ENCODE peak calls at places on chromosomes 5 and 9, in six cellular contexts. X, F, S, U, K and Y are unnamed samples. For H3K9me3, the result is how much of the 10 kb centered on the place peaks cover.

GRCh38 chr9:129221233-129221632 is 43.2 kb upstream of the IER5L start:
- DNase-seq in X (no peak), F (no peak), S (no peak), U (no peak), K (no peak), Y (no peak)

GRCh38 chr5:80082731-80083114 is 47.6 kb downstream of the THBS4 start:
- DNase-seq in X (peak), F (peak), S (peak), U (peak), K (peak), Y (peak)

GRCh38 chr5:59577485-59577884 is 316.0 kb downstream of the PDE4D start:
- DNase-seq in X (no peak), F (no peak), S (no peak), U (no peak), K (no peak), Y (no peak)

GRCh38 chr5:171149772-171150171 is 159.3 kb upstream of the TLX3 start:
- DNase-seq in X (no peak), F (no peak), S (no peak), U (no peak), K (no peak), Y (no peak)

GRCh38 chr9:81804306-81804705 is 115.0 kb upstream of the TLE1 start:
- DNase-seq in X (no peak), F (no peak), S (no peak), U (no peak), K (no peak), Y (peak)

GRCh38 chr5:59115345-59115744 is 532.5 kb downstream of the RAB3C start:
- DNase-seq in X (peak), F (no peak), S (no peak), U (no peak), K (peak), Y (peak)

GRCh38 chr5:126490167-126490937 is 67.1 kb downstream of the GRAMD2B start:
- DNase-seq in X (no peak), F (no peak), S (peak), U (peak), K (no peak), Y (no peak)

GRCh38 chr9:125140576-125140975 is 2.8 kb downstream of the SCAI start:
- DNase-seq in X (no peak), F (peak), S (no peak), U (no peak), K (no peak), Y (no peak)

GRCh38 chr5:122120957-122121356 is 8.4 kb upstream of the ZNF474 start:
- DNase-seq in X (peak), F (no peak), S (no peak), U (no peak), K (peak), Y (peak)

GRCh38 chr5:172491481-172491880 is 37.2 kb upstream of the SH3PXD2B start:
- DNase-seq in X (no peak), F (no peak), S (no peak), U (peak), K (no peak), Y (no peak)

GRCh38 chr5:75138674-75139073 is 86.3 kb upstream of the GCNT4 start:
- DNase-seq in X (no peak), F (no peak), S (no peak), U (no peak), K (no peak), Y (no peak)

GRCh38 chr5:2134543-2135299 is 252.0 kb upstream of the IRX4 start:
- DNase-seq in X (no peak), F (no peak), S (no peak), U (peak), K (no peak), Y (no peak)
- H3K9me3 ChIP-seq in X (under half), F (under half), S (under half), U (under half), K (under half), Y (half or more)

DNA sequence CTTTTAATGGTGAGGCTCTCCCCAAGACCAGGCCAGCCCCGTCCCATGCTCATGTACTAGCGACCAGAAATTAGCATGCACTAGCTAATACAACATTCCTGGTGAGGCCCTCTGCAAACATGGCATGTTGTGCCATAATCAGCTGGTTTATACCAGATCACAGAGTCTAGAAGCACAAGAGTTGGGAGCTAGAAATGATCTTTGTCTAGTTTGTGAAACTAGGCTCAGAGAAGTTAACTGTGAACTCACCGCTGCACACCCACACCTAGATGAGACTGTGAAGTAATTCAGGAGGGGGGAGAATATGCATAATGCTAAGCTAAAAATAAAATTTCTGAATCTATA is 37.3 kb downstream of the MTMR12 start:
- DNase-seq in X (peak), F (no peak), S (no peak), U (no peak), K (no peak), Y (no peak)
- H2BK120ac ChIP-seq in X (no peak), F (peak), S (no peak), U (no peak), K (no peak), Y (peak)

GRCh38 chr9:131798166-131798565 is 58.3 kb upstream of the RAPGEF1 start:
- DNase-seq in X (no peak), F (no peak), S (no peak), U (no peak), K (no peak), Y (no peak)
- H4K91ac ChIP-seq in X (no peak), F (no peak), S (no peak), U (no peak), K (no peak), Y (no peak)

DNA sequence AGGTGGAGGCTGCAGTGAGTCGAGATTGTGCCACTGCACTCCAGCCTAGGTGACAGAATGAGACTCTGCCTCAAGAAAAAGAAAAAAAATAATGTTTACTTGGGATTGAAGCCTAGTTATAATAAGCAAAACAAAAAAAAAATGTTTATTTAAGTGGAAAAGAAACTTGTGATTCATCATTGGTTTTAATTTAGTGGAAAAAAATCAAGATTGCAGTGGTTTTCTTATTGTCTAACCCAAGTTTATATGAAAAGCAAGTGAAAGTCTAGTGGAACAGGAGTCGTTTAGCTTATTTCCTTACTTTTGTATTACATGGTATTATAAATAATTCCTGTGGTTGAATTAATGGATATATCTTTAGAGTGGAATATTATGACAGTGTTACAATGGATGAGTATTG is 8.4 kb downstream of the CNOT8 start:
- DNase-seq in X (no peak), F (no peak), S (no peak), U (no peak), K (no peak), Y (peak)
- H3K9me3 ChIP-seq in X (under half), F (under half), S (under half), U (under half), K (under half), Y (under half)

DNA sequence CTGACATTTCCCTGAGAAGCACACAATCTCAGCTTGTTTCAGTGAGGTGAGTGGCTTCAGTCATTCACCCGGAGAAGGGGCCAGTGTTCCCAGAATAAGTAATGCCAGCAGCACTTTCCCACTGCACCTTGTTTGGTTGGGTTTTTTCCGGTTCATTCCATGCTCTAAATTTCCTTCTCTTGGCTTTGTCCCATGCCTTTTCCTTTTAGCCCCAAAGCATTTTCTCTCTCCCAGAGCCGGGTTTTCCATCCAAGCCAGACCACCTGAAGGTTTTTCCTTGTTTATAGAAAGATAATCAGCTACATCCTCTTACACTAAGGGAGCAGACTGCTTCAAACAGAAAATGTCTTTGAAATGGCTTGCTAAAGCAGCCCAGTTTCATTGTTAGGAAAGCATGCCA is 501.7 kb downstream of the DTWD2 start:
- DNase-seq in X (no peak), F (no peak), S (no peak), U (no peak), K (no peak), Y (no peak)
- H2BK120ac ChIP-seq in X (no peak), F (no peak), S (no peak), U (no peak), K (no peak), Y (no peak)

GRCh38 chr5:176663566-176663965 is 16.3 kb downstream of the TSPAN17 start:
- DNase-seq in X (no peak), F (no peak), S (no peak), U (no peak), K (peak), Y (no peak)
- H4K91ac ChIP-seq in X (no peak), F (no peak), S (no peak), U (no peak), K (no peak), Y (no peak)

DNA sequence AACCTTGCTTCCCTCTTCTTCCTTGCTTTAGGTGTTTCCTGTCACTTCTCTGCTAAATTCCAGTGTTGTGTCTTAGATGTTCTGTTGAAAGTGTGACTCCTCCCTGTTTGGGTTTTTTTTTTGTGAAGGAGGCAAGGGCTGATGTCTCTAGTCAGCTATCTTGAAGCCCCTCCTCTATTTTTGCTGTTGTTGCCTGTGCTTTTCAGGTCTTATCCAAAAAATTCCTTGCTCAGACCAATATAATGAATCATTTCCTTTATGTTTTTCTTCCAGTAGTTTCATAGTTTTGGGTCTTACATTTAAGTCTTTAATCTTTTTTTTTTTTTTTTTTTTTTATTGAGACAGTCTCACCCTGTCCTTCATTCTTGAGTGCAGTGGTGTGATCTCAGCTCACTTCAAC is 22.3 kb downstream of the RIC1 start:
- DNase-seq in X (no peak), F (no peak), S (no peak), U (no peak), K (no peak), Y (no peak)
- H3K9me3 ChIP-seq in X (under half), F (under half), S (under half), U (under half), K (under half), Y (under half)